ENCODE peak calls at places on chromosomes 13 and 19, in eight cellular contexts. G is fibroblast of lung, K is fibroblast of pulmonary artery, U is mucosa of descending colon, V is BJ, P is tibial nerve, H is psoas muscle, J is AG04450. W is an unnamed sample.

GRCh38 chr19:46000497-46001246 is 5.4 kb downstream of the CCDC61 start:
- DNase-seq in G (no peak), K (no peak), U (peak; percentile 79), V (no peak), P (no peak), H (peak; percentile 41), J (no peak), W (no peak)

GRCh38 chr13:79541426-79542049 is 60.6 kb downstream of the NDFIP2 start:
- DNase-seq in G (peak; percentile 76), K (peak; percentile 87), U (no peak), V (peak; percentile 28), P (peak; percentile 57), H (no peak), J (peak; percentile 46), W (peak; percentile 24)

GRCh38 chr19:246551-246950 is 44.7 kb downstream of the PLPP2 start:
- DNase-seq in G (no peak), K (no peak), U (peak; percentile 31), V (no peak), P (no peak), H (no peak), J (no peak), W (no peak)

GRCh38 chr19:6501740-6502648 is at the start of gene TUBB4A:
- DNase-seq in G (no peak), K (no peak), U (no peak), V (no peak), P (no peak), H (peak; percentile 40), J (no peak), W (no peak)

GRCh38 chr13:99657848-99658265 is 156.6 kb downstream of the TM9SF2 start:
- DNase-seq in G (peak; percentile 51), K (peak; percentile 28), U (peak; percentile 62), V (no peak), P (no peak), H (peak; percentile 17), J (no peak), W (no peak)

GRCh38 chr13:98543380-98544104 is 33.4 kb downstream of the STK24 start:
- DNase-seq in G (no peak), K (no peak), U (no peak), V (no peak), P (no peak), H (no peak), J (no peak), W (no peak)

GRCh38 chr19:51971624-51972023 is 15.0 kb downstream of the ZNF350 start:
- DNase-seq in G (peak; percentile 30), K (peak; percentile 24), U (no peak), V (no peak), P (no peak), H (no peak), J (no peak), W (no peak)

GRCh38 chr13:66469745-66470144 is 760.4 kb downstream of the PCDH9 start:
- DNase-seq in G (no peak), K (no peak), U (no peak), V (no peak), P (no peak), H (no peak), J (no peak), W (no peak)

GRCh38 chr19:30880551-30880950 is 468.7 kb downstream of the TSHZ3 start:
- DNase-seq in G (no peak), K (no peak), U (no peak), V (no peak), P (no peak), H (no peak), J (no peak), W (no peak)

GRCh38 chr19:39126593-39127187 is 1.1 kb downstream of the PAK4 start:
- DNase-seq in G (peak; percentile 37), K (peak; percentile 31), U (peak; percentile 84), V (no peak), P (no peak), H (no peak), J (no peak), W (no peak)

GRCh38 chr19:41959056-41960053 is at the start of gene RABAC1:
- DNase-seq in G (peak; percentile 89), K (peak; percentile 92), U (peak; percentile 90), V (peak; percentile 52), P (peak; percentile 86), H (peak; percentile 86), J (peak; percentile 75), W (peak; percentile 62)

GRCh38 chr19:4077800-4078683 is 11.3 kb upstream of the ZBTB7A start:
- DNase-seq in G (peak; percentile 33), K (no peak), U (peak; percentile 89), V (no peak), P (peak; percentile 76), H (peak; percentile 76), J (no peak), W (no peak)

GRCh38 chr13:32038353-32038752 is 6.8 kb downstream of the FRY start:
- DNase-seq in G (no peak), K (no peak), U (no peak), V (no peak), P (no peak), H (no peak), J (no peak), W (no peak)

GRCh38 chr19:30003862-30004261 is 61.8 kb downstream of the URI1 start:
- DNase-seq in G (no peak), K (no peak), U (no peak), V (no peak), P (no peak), H (no peak), J (no peak), W (no peak)

GRCh38 chr13:49569993-49570689 is 15.2 kb downstream of the RCBTB1 start:
- DNase-seq in G (no peak), K (no peak), U (no peak), V (no peak), P (no peak), H (no peak), J (no peak), W (no peak)

GRCh38 chr19:3642987-3643386 is 16.4 kb upstream of the CACTIN start:
- DNase-seq in G (no peak), K (no peak), U (no peak), V (no peak), P (no peak), H (no peak), J (no peak), W (no peak)

GRCh38 chr13:102686024-102686423 is 8.8 kb downstream of the METTL21C start:
- DNase-seq in G (no peak), K (no peak), U (no peak), V (no peak), P (peak; percentile 2), H (no peak), J (no peak), W (no peak)

GRCh38 chr13:19818223-19818842 is 35.6 kb upstream of the PSPC1 start:
- DNase-seq in G (no peak), K (peak; percentile 42), U (peak; percentile 37), V (no peak), P (no peak), H (peak; percentile 15), J (no peak), W (no peak)

GRCh38 chr13:110885966-110886365 is 28.9 kb downstream of the ANKRD10 start:
- DNase-seq in G (no peak), K (no peak), U (no peak), V (no peak), P (no peak), H (no peak), J (no peak), W (no peak)
- TF ChIP-seq CTCF in G (no peak), K (no peak), U (no peak), V (no peak), P (no peak), H (no peak), J (no peak), W (no peak)

DNA sequence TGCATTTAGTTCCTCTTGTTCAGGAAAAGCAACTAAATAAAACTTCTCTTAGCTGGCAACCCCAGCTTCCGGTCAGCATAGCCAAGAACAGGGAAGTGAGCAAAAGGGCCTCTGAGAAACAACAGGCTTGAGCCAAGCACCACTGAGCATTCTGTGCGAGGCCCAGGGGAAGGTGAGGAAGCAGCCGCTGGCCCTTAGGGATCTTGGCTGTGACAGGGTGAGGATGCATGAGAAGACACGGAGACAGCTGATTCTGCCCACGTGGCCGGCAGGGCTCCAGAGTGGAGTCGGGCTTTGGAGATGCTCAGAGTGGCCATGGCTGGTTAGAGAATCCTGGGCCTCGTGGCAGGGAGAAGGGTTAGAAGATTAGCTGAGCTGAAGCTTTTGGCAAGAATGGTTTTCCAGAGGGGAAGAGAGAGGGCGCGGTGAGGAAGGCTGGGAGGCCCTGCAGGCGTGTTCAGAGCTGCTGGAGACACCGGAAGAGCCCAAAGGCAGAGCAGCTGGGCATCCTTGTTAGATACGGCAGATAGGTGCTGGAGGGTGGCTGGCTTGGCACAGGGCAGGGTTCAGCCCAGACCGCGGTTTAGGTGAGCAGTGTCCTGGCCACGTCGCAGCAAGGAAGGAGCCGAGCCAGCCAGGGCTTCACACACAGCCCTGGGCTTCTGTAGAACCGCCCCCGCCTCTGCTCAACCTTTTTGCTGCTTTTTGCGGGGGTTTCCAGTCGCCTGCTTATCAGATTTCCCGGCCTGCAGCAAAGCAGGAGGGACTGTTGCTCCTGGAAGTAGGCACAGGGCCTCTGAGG is 17.3 kb downstream of the UPF1 start:
- DNase-seq in G (peak; percentile 67), K (peak; percentile 80), U (no peak), V (no peak), P (peak; percentile 71), H (peak; percentile 76), J (no peak), W (no peak)
- H3K4me3 ChIP-seq in G (no peak overlapping the region), K (peak overlapping the region; percentile 14), U (no peak overlapping the region), V (no peak overlapping the region), P (no peak overlapping the region), H (peak overlapping the region; percentile 15), J (no peak overlapping the region), W (no peak overlapping the region)

DNA sequence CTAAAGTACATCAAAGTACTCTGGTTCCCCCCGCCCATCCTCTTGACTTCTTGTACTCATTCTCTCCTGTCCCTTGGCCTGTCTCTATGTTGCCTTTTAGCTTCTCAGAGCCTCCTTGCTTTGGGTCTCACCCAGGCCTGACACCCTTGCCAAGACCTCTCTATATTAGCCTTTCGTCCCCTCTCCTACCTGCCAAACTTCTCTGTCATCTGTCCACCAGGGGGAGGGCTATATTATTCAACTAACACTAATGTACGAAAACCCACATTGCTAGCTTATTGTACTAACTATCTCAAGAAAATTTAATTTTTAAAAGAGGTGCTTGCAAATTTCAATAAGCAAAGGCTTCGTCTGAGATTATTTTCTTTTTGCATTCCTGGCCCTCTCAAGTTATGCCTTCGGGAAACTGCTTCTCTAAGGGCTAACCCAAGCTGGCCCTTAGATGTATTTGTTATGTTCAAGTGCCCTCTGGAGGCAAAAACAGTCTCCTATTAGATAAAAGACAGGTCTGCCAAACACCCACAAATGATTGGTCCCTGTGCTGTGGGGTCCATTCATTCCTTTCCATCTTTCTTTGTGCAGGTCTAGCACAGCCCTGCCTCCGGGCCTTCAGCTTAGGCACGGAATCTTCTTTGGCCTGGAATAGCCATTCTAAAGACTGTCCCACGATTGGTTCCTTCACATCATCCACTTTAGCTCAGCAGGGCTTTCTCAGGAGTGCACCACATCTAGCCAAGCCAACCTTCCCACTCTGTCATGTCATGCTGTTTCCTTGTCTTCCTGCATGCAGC is 6.4 kb upstream of the MRPS31 start:
- DNase-seq in G (peak; percentile 63), K (peak; percentile 67), U (no peak), V (no peak), P (peak; percentile 64), H (no peak), J (no peak), W (no peak)
- TF ChIP-seq CTCF in G (peak; percentile 50), K (peak; percentile 55), U (peak; percentile 47), V (peak; percentile 61), P (peak; percentile 56), H (peak; percentile 69), J (peak; percentile 53), W (peak; percentile 48)

DNA sequence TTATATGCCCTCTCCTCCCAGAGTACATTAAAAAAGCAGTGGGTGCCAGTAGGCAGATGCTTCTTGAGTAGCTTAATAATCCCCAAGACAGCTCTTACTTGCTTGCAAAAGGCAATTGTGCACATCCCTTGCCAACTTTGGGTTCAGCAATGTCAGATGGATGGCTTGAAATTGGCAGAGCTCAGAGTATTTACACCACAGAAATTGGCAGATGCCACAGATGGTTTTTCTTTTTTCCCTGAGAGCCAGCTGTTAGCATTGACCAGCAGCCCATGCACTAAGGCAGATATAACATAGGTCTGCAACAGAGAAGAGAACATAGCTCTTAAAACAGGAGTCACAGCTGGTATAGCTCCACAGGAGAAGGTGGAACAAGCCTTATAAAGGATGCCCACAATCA is 18.4 kb upstream of the RNASEH2B start:
- DNase-seq in G (no peak), K (no peak), U (no peak), V (no peak), P (no peak), H (no peak), J (no peak), W (no peak)
- H3K4me3 ChIP-seq in G (no peak overlapping the region), K (no peak overlapping the region), U (no peak overlapping the region), V (no peak overlapping the region), P (no peak overlapping the region), H (no peak overlapping the region), J (no peak overlapping the region), W (no peak overlapping the region)